ENCODE peak calls at places on chromosomes 3 and 15, in four cellular contexts. M, L, Y and C are unnamed samples.

GRCh38 chr15:66167854-66168253 is 85.7 kb downstream of the MEGF11 start:
- DNase-seq in M (no peak), L (no peak), Y (no peak), C (no peak)

GRCh38 chr3:47295976-47296375 is 13.2 kb downstream of the KLHL18 start:
- DNase-seq in M (no peak), L (no peak), Y (no peak), C (no peak)

GRCh38 chr3:160697628-160698382 is 20.8 kb downstream of the ARL14 start:
- DNase-seq in M (peak; percentile 59), L (no peak), Y (no peak), C (peak; percentile 77)

GRCh38 chr3:96966181-96966929 is 152.0 kb downstream of the EPHA6 start:
- DNase-seq in M (peak; percentile 16), L (no peak), Y (no peak), C (no peak)

GRCh38 chr15:80423215-80423614 is 19.0 kb downstream of the ARNT2 start:
- DNase-seq in M (no peak), L (no peak), Y (no peak), C (no peak)

GRCh38 chr3:139217633-139218032 is 126.2 kb upstream of the MRPS22 start:
- DNase-seq in M (no peak), L (no peak), Y (no peak), C (no peak)

GRCh38 chr15:84034831-84035753 is 200.5 kb upstream of the GOLGA6L4 start:
- DNase-seq in M (peak; percentile 68), L (no peak), Y (no peak), C (no peak)

GRCh38 chr3:149563114-149563513 is 88.6 kb downstream of the TM4SF4 start:
- DNase-seq in M (no peak), L (no peak), Y (no peak), C (no peak)

GRCh38 chr3:127439621-127440020 is 150.9 kb downstream of the TPRA1 start:
- DNase-seq in M (no peak), L (no peak), Y (no peak), C (no peak)

GRCh38 chr3:49183873-49184272 is 12.5 kb downstream of the KLHDC8B start:
- DNase-seq in M (no peak), L (no peak), Y (no peak), C (no peak)

GRCh38 chr15:71496336-71496955 is 313.9 kb upstream of the NR2E3 start:
- DNase-seq in M (peak; percentile 80), L (no peak), Y (no peak), C (no peak)

GRCh38 chr3:23831517-23832394 is 26.0 kb downstream of the UBE2E1 start:
- DNase-seq in M (no peak), L (no peak), Y (no peak), C (no peak)

GRCh38 chr15:65008989-65009388 is 19.3 kb upstream of the SPG21 start:
- DNase-seq in M (peak; percentile 17), L (no peak), Y (no peak), C (no peak)
- TF ChIP-seq CTCF in M (no peak), L (peak; percentile 42), Y (no peak), C (peak; percentile 25)

GRCh38 chr3:45507820-45508317 is 86.7 kb upstream of the LIMD1 start:
- DNase-seq in M (peak; percentile 67), L (no peak), Y (no peak), C (no peak)
- TF ChIP-seq CTCF in M (peak; percentile 71), L (no peak), Y (no peak), C (peak; percentile 43)

GRCh38 chr3:71658131-71658530 is 67.1 kb downstream of the EIF4E3 start:
- DNase-seq in M (peak; percentile 24), L (no peak), Y (no peak), C (no peak)

GRCh38 chr3:71659758-71660666 is 65.2 kb downstream of the EIF4E3 start:
- DNase-seq in M (no peak), L (no peak), Y (no peak), C (no peak)

GRCh38 chr3:71662056-71662455 is 63.1 kb downstream of the EIF4E3 start:
- DNase-seq in M (no peak), L (no peak), Y (no peak), C (no peak)

DNA sequence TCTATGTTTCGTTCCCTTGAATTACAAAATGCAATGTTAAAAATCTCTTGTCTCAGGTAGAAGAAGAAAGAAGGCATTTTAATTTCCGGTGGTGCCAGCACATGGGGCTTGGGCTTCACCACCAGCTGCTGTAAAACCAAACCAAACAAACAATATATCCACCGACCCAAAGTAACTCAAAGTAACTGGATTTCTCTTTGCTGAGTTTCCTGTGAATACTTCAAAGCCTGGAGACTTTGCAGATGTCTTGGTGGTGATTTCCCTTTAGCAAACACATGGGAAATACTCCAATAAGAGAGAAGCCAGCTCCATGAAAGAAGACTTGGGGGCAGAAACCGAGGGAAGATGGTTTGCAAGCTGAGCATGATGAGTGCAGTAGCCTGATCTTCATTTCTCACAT is 62.6 kb downstream of the EIF4E3 start:
- DNase-seq in M (no peak), L (no peak), Y (no peak), C (no peak)
- TF ChIP-seq CTCF in M (no peak), L (no peak), Y (no peak), C (no peak)

GRCh38 chr3:172287811-172288477 is 160.3 kb downstream of the GHSR start:
- DNase-seq in M (no peak), L (no peak), Y (no peak), C (no peak)

GRCh38 chr3:172290457-172290856 is 157.8 kb downstream of the GHSR start:
- DNase-seq in M (no peak), L (no peak), Y (no peak), C (no peak)

GRCh38 chr3:172291650-172292049 is 156.6 kb downstream of the GHSR start:
- DNase-seq in M (no peak), L (no peak), Y (no peak), C (no peak)

GRCh38 chr3:172288625-172289024 is 159.6 kb downstream of the GHSR start:
- DNase-seq in M (no peak), L (no peak), Y (no peak), C (no peak)

DNA sequence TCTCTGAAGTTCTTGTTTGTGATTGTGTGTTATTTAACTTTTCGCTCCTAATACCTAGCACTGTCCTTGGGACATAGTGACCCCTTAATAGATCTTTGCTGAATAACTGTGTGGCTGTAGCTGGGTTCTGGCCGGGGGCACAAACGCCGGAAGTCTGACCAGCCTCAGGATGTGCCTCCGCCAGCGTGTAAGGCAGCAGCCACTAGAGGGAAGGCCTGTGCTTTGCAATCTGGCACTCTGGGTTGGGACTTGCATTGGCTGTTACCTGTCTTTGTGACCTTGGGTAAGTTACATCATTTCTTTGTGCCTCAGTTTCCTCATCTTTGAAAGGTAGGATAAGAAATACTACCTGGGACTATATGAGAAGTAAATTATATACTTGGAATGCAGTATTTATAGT is 158.7 kb downstream of the GHSR start:
- DNase-seq in M (no peak), L (peak; percentile 1), Y (no peak), C (no peak)
- TF ChIP-seq CTCF in M (peak; percentile 43), L (peak; percentile 38), Y (no peak), C (peak; percentile 33)

DNA sequence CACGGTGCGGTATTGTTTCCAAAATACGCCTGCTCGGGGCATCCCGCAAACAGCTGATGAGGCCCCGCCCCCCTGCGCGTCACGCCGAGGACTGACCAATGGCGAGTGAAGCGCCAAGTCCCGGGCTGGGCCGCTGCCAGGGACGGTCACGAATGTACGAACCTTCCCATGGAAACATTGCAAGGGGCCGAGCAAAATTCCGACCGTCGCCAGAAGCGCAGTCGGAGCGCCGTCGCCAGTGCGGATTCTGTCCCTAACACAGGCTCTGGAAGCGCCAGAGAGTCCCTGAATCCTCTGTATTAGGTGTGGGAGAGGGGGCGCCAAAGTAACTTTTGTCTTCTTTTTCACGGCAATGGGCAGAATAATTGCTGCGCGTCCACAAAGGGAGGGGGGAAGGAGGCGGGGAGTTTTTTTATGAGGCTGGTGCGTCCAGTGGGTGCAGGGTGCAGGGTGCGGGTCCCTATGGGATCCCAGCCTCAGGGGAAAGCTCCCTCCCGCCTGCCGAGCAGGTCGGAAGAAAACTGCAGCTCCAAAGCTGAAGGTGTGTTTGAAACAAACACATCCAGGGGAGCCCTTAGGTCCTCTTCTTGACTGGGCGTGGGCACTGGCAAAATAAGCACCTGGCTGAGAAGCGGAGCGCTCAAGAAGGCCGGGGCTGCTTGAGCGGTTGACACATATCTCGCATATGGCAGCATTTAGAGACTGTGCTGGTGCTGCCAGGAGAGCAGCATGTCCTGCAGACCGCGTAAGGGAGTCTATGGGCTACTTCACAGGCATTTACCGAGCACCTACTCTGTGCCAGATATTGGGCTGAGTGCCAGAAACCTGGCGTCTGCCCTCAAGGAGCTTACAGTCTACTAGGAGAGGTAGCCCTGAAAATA is at the start of gene BMF:
- DNase-seq in M (peak; percentile 99), L (peak; percentile 94), Y (peak; percentile 98), C (peak; percentile 95)
- TF ChIP-seq CTCF in M (peak; percentile 25), L (peak; percentile 27), Y (peak; percentile 38), C (peak; percentile 33)

DNA sequence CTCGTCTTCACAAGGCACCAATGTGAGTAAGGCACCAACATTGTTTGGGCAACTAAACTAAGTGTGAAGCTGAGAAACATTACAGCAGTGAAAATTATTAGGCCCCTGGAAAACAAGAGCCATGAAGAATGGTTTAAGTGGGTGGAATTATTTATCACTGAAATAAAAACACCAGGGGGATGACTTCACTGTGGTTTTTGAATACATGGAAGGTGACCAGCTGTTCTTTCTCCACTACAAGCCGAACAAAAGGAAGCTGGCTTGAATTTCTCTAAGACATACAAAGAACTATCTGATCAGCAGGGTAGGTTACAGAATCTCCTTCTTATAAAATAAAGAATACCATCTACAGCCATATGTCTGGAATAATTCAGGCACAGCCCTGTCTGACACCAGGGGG is 31.0 kb downstream of the SPATA12 start:
- DNase-seq in M (peak; percentile 44), L (no peak), Y (no peak), C (no peak)
- TF ChIP-seq CTCF in M (no peak), L (no peak), Y (no peak), C (no peak)